ENCODE peak calls at places on chromosomes 16 and 17, in eight cellular contexts. C, Y, H, P, Q, W, U and D are unnamed samples. For H3K27me3, the result is how much of the 10 kb centered on the place peaks cover.

GRCh38 chr16:52350031-52350430 is 196.9 kb downstream of the TOX3 start:
- DNase-seq in Y (no peak), U (no peak), H (no peak), C (no peak), Q (no peak), P (no peak), W (no peak), D (no peak)

GRCh38 chr17:66270106-66270505 is 32.3 kb upstream of the PRKCA start:
- DNase-seq in H (no peak), C (no peak), U (no peak), P (no peak), Q (no peak), W (no peak), Y (no peak), D (no peak)

GRCh38 chr16:65548470-65548869 is 426.6 kb upstream of the CDH11 start:
- DNase-seq in P (no peak), Y (no peak), C (peak), W (no peak), Q (no peak), U (no peak), H (peak), D (no peak)

GRCh38 chr16:23682181-23682580 is 3.5 kb downstream of the PLK1 start:
- DNase-seq in Y (no peak), H (no peak), U (no peak), P (no peak), C (no peak), Q (no peak), W (no peak), D (peak)

GRCh38 chr16:85126731-85127662 is 14.7 kb upstream of the CIBAR2 start:
- DNase-seq in Y (peak), Q (no peak), C (peak), H (peak), W (peak), U (no peak), P (no peak), D (peak)

GRCh38 chr17:55348749-55349354 is 72.8 kb downstream of the MMD start:
- DNase-seq in Q (no peak), H (peak), C (peak), W (peak), U (peak), P (peak), Y (no peak), D (peak)

GRCh38 chr16:80058236-80058635 is 457.7 kb upstream of the MAF start:
- DNase-seq in W (no peak), U (peak), Y (peak), P (peak), H (no peak), Q (no peak), C (no peak), D (no peak)

GRCh38 chr17:15917439-15918027 is 27.4 kb upstream of the ADORA2B start:
- DNase-seq in C (peak), P (no peak), Q (no peak), H (peak), Y (no peak), U (no peak), W (no peak), D (no peak)

GRCh38 chr17:14341866-14342265 is 41.0 kb downstream of the HS3ST3B1 start:
- DNase-seq in Y (no peak), H (peak), P (no peak), W (peak), U (no peak), Q (no peak), C (peak), D (no peak)

GRCh38 chr16:21083729-21084268 is 66.8 kb downstream of the DNAH3 start:
- DNase-seq in W (peak), U (peak), Y (peak), P (peak), H (peak), C (peak), Q (peak), D (peak)

GRCh38 chr16:58025351-58026138 is at the start of gene MMP15:
- DNase-seq in W (peak), P (peak), Y (peak), H (peak), U (peak), Q (peak), C (peak), D (peak)

GRCh38 chr17:59366773-59367656 is 35.6 kb downstream of the YPEL2 start:
- DNase-seq in C (no peak), U (peak), W (peak), P (peak), H (peak), Q (no peak), Y (no peak), D (no peak)

DNA sequence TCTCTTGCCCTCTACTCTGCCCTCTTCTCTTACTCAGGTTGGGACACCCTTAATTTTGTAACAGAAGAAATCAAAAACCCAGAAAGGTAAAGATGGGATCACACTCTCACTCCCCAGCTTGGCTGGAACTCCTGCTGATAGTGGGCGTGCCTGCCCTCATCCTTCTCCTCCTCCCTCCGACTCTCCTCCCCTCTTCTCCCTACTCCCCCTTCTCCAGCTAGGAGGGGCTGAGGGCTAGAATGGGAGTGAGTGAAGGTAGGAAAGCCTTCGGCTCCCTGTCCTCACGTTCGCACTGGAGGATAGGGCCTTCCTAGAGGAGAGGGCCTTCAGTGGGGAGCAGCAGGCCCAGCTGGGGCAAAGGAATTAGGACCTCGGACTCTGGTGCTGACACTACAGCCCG is 20.3 kb downstream of the SLC7A6OS start:
- DNase-seq in U (no peak), Y (no peak), P (no peak), H (no peak), Q (no peak), W (no peak), C (peak), D (peak)
- H3K27me3 ChIP-seq in U (under half), Y (under half), P (under half), H (under half), Q (under half), W (under half), C (under half), D (under half)

DNA sequence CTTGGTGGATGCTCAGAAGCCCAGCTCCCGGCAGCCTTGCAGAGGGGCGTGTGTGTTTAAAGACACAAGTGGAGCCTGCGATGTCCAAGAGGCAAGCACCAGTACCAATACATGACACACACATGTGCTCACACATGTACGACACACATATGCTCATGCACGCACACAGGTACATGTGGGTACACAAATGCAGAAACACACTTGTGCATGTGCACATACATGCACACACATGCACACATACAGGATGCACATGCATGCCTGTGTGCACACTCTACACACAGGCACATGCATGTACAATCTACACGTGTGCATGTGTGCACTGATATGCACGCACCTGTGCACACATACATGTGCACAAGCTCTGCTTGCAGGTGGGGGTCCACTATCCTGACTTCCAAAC is 10.8 kb downstream of the RBFOX3 start:
- DNase-seq in W (no peak), H (no peak), Y (no peak), C (no peak), U (no peak), Q (no peak), P (no peak), D (no peak)
- H3K27me3 ChIP-seq in W (under half), H (under half), Y (under half), C (under half), U (under half), Q (under half), P (half or more), D (half or more)

DNA sequence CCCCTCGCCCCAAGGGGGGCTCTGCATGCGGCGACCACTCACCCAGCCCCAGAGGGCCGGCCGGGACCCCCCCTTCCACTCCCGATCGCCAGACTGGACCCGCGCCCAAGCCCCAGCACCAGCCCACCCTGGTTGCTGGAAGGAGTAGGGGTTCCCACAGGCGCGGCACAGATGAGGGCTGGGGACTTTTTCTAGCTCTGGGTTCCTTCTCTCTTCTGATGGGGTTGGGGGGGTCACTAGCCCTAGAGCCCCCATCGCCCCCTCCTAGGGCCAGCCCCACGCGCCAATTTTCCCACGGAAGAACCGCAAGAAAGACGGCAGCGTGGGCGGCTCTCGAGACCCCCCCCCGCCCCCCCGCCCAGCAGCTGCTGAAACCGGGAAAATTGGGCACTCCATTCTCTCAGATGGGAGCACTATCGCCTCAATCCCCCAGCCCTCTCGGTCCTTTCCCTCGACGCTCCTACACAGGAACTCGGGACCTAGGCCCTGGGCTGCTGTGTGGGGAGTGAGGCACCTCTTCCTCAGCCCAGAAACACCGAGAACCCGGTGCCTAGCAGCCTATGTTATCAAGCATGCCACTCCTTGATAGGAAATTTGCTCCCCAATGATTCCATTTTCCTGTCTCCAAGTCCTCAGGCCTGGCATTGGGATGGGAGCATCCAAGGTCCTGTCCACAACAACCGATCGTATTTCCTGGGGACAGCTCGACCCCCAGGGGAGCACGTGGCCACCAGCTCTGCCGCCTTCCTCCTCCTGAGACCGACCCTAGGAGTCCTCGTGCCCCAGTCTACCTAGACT is 17.1 kb upstream of the CBX8 start:
- DNase-seq in P (no peak), U (no peak), H (peak), W (no peak), Y (no peak), Q (no peak), C (peak), D (no peak)
- H3K27me3 ChIP-seq in P (half or more), U (under half), H (half or more), W (half or more), Y (under half), Q (half or more), C (half or more), D (under half)

GRCh38 chr17:79457889-79458288 is 153.0 kb downstream of the RBFOX3 start:
- DNase-seq in C (no peak), H (no peak), Q (no peak), Y (no peak), W (no peak), P (no peak), U (no peak), D (no peak)

GRCh38 chr17:79459846-79460245 is 151.0 kb downstream of the RBFOX3 start:
- DNase-seq in H (no peak), Q (no peak), P (no peak), U (no peak), W (no peak), C (no peak), Y (no peak), D (no peak)

GRCh38 chr17:79457376-79457775 is 153.5 kb downstream of the RBFOX3 start:
- DNase-seq in Q (no peak), H (no peak), W (no peak), C (no peak), P (no peak), U (no peak), Y (no peak), D (no peak)

GRCh38 chr17:79458356-79458755 is 152.5 kb downstream of the RBFOX3 start:
- DNase-seq in P (no peak), C (no peak), Y (no peak), Q (no peak), H (no peak), U (no peak), W (no peak), D (no peak)

DNA sequence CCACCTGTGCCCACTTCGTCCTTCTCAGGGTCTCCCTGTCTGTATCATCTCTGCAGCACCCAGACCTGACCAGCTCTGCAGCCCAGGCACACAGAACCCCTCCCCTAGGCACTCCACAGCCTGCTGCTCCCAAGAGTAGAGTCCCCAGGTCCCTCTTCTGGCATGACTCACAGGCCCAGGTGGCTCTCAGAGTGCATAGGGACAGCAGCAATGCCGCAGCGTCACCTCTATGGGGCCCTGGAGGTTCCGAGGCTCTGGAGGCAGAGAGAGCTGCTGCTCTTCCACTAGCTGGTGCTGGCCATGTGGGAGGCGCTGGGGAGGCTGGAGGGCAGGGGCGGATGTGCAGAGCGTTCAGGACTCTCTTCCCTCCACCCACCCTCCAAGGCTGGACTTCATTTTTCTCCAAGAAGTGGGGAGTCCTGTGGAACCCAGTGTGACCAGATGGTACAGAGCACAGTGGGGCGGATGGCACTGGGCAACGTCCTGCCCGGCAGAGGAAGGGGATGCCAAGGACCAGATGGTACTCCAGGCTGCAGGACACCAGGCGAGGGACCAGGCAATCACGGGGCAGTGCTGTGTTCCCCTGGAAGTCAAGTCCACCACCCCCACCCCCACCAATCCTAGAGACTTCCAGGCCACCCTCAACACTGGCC is 151.7 kb downstream of the RBFOX3 start:
- DNase-seq in H (peak), P (no peak), U (no peak), Q (no peak), W (no peak), Y (no peak), C (no peak), D (no peak)
- H3K27me3 ChIP-seq in H (under half), P (under half), U (under half), Q (under half), W (under half), Y (under half), C (under half), D (under half)

GRCh38 chr16:67833418-67834241 is 8.5 kb upstream of the THAP11 start:
- DNase-seq in P (peak), Y (peak), C (peak), W (peak), H (peak), U (peak), Q (peak), D (peak)
- H3K27me3 ChIP-seq in P (under half), Y (under half), C (under half), W (under half), H (under half), U (under half), Q (under half), D (under half)

GRCh38 chr17:49994085-49995054 is 654 bp downstream of the DLX3 start:
- DNase-seq in W (no peak), U (no peak), C (peak), H (peak), Y (no peak), Q (no peak), P (no peak), D (no peak)

GRCh38 chr17:49995055-49995738 is at the start of gene DLX3:
- DNase-seq in Y (peak), H (peak), C (peak), Q (no peak), W (peak), P (peak), U (peak), D (peak)

GRCh38 chr17:49996495-49997255 is 1.7 kb upstream of the DLX3 start:
- DNase-seq in C (peak), P (peak), W (no peak), U (peak), Q (no peak), H (peak), Y (peak), D (peak)

GRCh38 chr17:49997256-49997735 is 2.3 kb upstream of the DLX3 start:
- DNase-seq in U (no peak), Q (no peak), C (no peak), W (no peak), H (no peak), P (no peak), Y (no peak), D (no peak)

DNA sequence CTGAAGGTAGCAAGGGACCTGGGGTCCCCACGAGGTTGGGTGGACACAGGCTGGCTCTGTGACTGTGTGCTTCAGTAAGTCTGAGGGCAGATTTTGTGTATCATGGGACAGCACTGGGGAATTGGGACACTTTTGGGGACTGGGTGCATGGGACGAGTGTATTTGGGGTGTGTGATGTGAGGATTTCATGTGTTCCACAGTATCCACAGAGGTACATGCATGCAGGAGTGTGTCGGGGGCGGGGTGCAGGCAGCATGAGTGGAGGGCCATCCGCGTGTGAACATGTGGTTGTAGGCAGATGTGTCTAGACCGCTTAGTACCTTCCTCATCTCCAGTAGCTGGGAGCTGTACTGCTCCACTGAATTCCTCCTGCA is 1.1 kb upstream of the DLX3 start:
- DNase-seq in Y (no peak), P (no peak), H (no peak), Q (no peak), W (no peak), U (no peak), C (no peak), D (no peak)
- H3K27me3 ChIP-seq in Y (under half), P (half or more), H (half or more), Q (half or more), W (half or more), U (under half), C (half or more), D (half or more)

DNA sequence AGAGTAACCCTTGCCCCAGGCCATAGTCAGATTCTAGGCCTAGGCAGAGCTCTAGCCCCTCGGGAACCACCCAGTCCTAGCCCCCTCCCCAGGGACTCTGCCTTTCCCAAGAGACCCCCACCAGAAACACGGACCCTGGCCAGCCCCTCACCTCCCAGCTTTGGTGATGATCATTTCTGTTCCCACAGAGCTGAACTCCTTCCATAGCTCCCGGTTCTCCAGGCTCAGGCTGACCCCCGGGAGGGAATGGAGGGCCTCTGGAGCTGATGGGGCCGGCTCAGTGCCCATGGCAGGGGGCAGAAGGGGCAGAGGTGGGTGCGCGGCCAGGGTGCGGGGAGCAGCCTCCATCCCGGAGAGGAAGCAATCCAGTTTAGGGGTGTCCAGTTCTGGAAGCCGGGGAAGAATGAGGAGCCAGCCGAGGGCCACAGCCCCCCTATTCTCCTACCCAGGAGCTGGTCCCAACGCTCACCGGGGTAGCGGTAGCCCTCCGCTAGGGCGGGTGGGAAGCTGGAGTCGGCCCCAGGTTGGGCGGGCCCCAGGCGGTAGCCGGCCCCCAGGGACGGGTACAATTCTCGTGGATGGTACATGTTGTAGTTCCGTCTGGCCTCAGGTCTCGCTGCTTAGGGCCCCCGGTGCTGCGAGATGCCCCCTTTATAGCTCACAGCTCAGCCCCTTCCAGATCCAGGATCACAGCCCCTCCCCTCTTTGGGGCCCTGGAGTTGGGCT is 954 bp downstream of the TBX6 start:
- DNase-seq in U (no peak), Y (no peak), Q (no peak), W (no peak), C (no peak), P (no peak), H (no peak), D (no peak)
- H3K27me3 ChIP-seq in U (under half), Y (under half), Q (under half), W (under half), C (under half), P (under half), H (under half), D (under half)

GRCh38 chr17:81385320-81386111 is 9.7 kb upstream of the BAHCC1 start:
- DNase-seq in P (no peak), C (no peak), U (no peak), W (peak), Q (no peak), H (no peak), Y (peak), D (no peak)

GRCh38 chr17:81386141-81386645 is 9.1 kb upstream of the BAHCC1 start:
- DNase-seq in H (no peak), P (no peak), U (no peak), Q (no peak), W (peak), C (no peak), Y (peak), D (no peak)

GRCh38 chr17:81388091-81388611 is 7.1 kb upstream of the BAHCC1 start:
- DNase-seq in Y (no peak), Q (no peak), P (no peak), U (no peak), W (no peak), H (peak), C (peak), D (no peak)

GRCh38 chr17:81387235-81388060 is 7.8 kb upstream of the BAHCC1 start:
- DNase-seq in H (peak), W (peak), U (peak), Y (peak), Q (no peak), P (peak), C (peak), D (peak)

DNA sequence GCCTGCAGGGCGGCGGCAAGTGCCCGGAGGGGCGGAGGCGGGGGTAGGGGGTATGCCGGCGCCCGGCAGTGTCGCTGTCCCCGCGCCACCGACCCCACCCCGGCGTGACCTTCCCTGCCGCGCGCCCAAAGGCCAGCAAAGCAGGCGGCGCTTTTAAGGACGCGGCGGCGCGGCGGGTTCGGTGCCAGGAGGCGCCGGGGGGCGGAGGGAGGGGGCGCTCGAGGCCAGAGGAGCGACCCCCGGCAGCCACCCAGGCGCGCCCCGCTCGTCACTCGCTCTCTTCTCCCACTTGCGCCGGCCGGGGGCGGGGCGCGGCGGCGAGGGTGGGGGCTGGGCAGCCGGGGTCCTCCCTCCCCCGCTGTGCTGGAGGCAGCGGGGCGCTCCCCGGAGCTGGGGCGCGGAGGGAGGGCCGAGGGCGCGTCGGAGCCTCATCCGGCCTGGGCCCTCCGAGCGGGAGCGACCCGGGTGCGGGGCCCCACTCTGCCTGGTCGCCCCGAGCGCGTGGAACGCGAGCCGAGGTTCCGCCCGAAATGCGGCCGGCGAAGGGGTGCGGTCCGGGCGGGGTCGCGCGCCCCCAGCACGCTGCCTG is 8.5 kb upstream of the BAHCC1 start:
- DNase-seq in U (peak), C (peak), W (no peak), Y (no peak), H (peak), P (no peak), Q (no peak), D (no peak)
- H3K27me3 ChIP-seq in U (under half), C (half or more), W (under half), Y (under half), H (under half), P (under half), Q (half or more), D (under half)